ENCODE peak calls at places on chromosomes 12 and 14, in six cellular contexts. F is A549, J is WTC11, C is HepG2, U is H1, E is endothelial cell of umbilical vein. P is an unnamed sample.

GRCh38 chr14:23351681-23352505 is 794 bp downstream of the SLC22A17 start:
- DNase-seq in F (no peak), J (peak; percentile 54), C (no peak), U (peak; percentile 75), E (no peak), P (no peak)

GRCh38 chr14:102690509-102691286 is 86.6 kb upstream of the TRAF3 start:
- DNase-seq in F (peak; percentile 46), J (no peak), C (peak; percentile 74), U (no peak), E (no peak), P (no peak)

GRCh38 chr12:20369164-20370000 is 1.0 kb downstream of the PDE3A start:
- DNase-seq in F (peak; percentile 75), J (peak; percentile 72), C (no peak), U (peak; percentile 85), E (peak; percentile 85), P (no peak)

GRCh38 chr14:56555921-56556570 is 23.6 kb upstream of the TMEM260 start:
- DNase-seq in F (peak; percentile 58), J (no peak), C (peak; percentile 76), U (no peak), E (peak; percentile 46), P (peak; percentile 41)

GRCh38 chr14:70188292-70188607 is 501 bp downstream of the SLC8A3 start:
- DNase-seq in F (no peak), J (no peak), C (no peak), U (peak; percentile 70), E (peak; percentile 21), P (no peak)

GRCh38 chr14:25887251-25887908 is 710.5 kb downstream of the NOVA1 start:
- DNase-seq in F (no peak), J (no peak), C (no peak), U (no peak), E (peak; percentile 53), P (no peak)

GRCh38 chr14:35365130-35366047 is 39.2 kb downstream of the NFKBIA start:
- DNase-seq in F (peak; percentile 75), J (no peak), C (peak; percentile 98), U (no peak), E (peak; percentile 84), P (peak; percentile 36)

GRCh38 chr12:90987101-90987500 is 17.7 kb downstream of the EPYC start:
- DNase-seq in F (no peak), J (no peak), C (no peak), U (no peak), E (no peak), P (no peak)

GRCh38 chr14:96632363-96632758 is 130.2 kb downstream of the PAPOLA start:
- DNase-seq in F (no peak), J (no peak), C (no peak), U (no peak), E (no peak), P (no peak)

GRCh38 chr14:51603495-51603894 is 48.2 kb upstream of the FRMD6 start:
- DNase-seq in F (no peak), J (no peak), C (no peak), U (no peak), E (no peak), P (no peak)

GRCh38 chr14:21825147-21825743 is 151.6 kb upstream of the OR4E1 start:
- DNase-seq in F (peak; percentile 59), J (peak; percentile 63), C (peak; percentile 68), U (no peak), E (peak; percentile 37), P (peak; percentile 62)

GRCh38 chr14:68794130-68794855 is 1.4 kb upstream of the ZFP36L1 start:
- DNase-seq in F (peak; percentile 86), J (peak; percentile 37), C (peak; percentile 74), U (peak; percentile 55), E (peak; percentile 83), P (no peak)

GRCh38 chr14:53231166-53231565 is 78.0 kb upstream of the DDHD1 start:
- DNase-seq in F (no peak), J (no peak), C (no peak), U (no peak), E (no peak), P (no peak)

GRCh38 chr14:50615056-50615455 is 53.0 kb downstream of the SAV1 start:
- DNase-seq in F (no peak), J (no peak), C (peak; percentile 4), U (no peak), E (no peak), P (no peak)

GRCh38 chr14:74572829-74573360 is 39.1 kb downstream of the LTBP2 start:
- DNase-seq in F (no peak), J (no peak), C (no peak), U (no peak), E (peak; percentile 43), P (no peak)

GRCh38 chr14:104422301-104423223 is 157.0 kb upstream of the C14orf180 start:
- DNase-seq in F (no peak), J (no peak), C (no peak), U (no peak), E (no peak), P (no peak)

GRCh38 chr14:69013943-69014782 is 35.1 kb upstream of the ACTN1 start:
- DNase-seq in F (peak; percentile 86), J (peak; percentile 71), C (peak; percentile 88), U (no peak), E (peak; percentile 64), P (no peak)

GRCh38 chr12:104930388-104931326 is 27.4 kb downstream of the SLC41A2 start:
- DNase-seq in F (no peak), J (no peak), C (peak; percentile 3), U (no peak), E (peak; percentile 30), P (no peak)

GRCh38 chr12:116123511-116124258 is 153.8 kb downstream of the MED13L start:
- DNase-seq in F (peak; percentile 35), J (no peak), C (no peak), U (no peak), E (peak; percentile 84), P (peak; percentile 25)

GRCh38 chr14:39181693-39182047 is 6.6 kb downstream of the PNN start:
- DNase-seq in F (no peak), J (no peak), C (no peak), U (no peak), E (no peak), P (no peak)

GRCh38 chr12:9888665-9889273 is 7.5 kb downstream of the KLRF2 start:
- DNase-seq in F (no peak), J (no peak), C (no peak), U (no peak), E (no peak), P (no peak)

GRCh38 chr14:78836777-78837176 is 666.6 kb downstream of the NRXN3 start:
- DNase-seq in F (peak; percentile 76), J (peak; percentile 78), C (peak; percentile 37), U (peak; percentile 74), E (peak; percentile 57), P (peak; percentile 37)

GRCh38 chr14:81268016-81268416 is 47.3 kb upstream of the GTF2A1 start:
- DNase-seq in F (peak; percentile 31), J (no peak), C (peak; percentile 13), U (no peak), E (no peak), P (peak; percentile 61)

GRCh38 chr14:64865992-64866391 is 13.7 kb downstream of the SPTB start:
- DNase-seq in F (no peak), J (no peak), C (no peak), U (no peak), E (no peak), P (no peak)

GRCh38 chr12:38411426-38411825 is 94.9 kb downstream of the ALG10B start:
- DNase-seq in F (no peak), J (no peak), C (no peak), U (no peak), E (no peak), P (no peak)

GRCh38 chr14:104787736-104788532 is 7.6 kb downstream of the AKT1 start:
- DNase-seq in F (no peak), J (no peak), C (no peak), U (no peak), E (no peak), P (no peak)

GRCh38 chr12:52183544-52183910 is 8.3 kb downstream of the KRT80 start:
- DNase-seq in F (no peak), J (no peak), C (no peak), U (no peak), E (no peak), P (no peak)

GRCh38 chr12:1576410-1577240 is 17.8 kb downstream of the FBXL14 start:
- DNase-seq in F (no peak), J (no peak), C (no peak), U (no peak), E (no peak), P (peak; percentile 80)

GRCh38 chr14:95675486-95675885 is 10.7 kb upstream of the TCL1B start:
- DNase-seq in F (no peak), J (no peak), C (no peak), U (no peak), E (no peak), P (no peak)

GRCh38 chr12:97308576-97309198 is 153.9 kb upstream of the RMST start:
- DNase-seq in F (peak; percentile 68), J (no peak), C (peak; percentile 39), U (no peak), E (peak; percentile 77), P (peak; percentile 50)

DNA sequence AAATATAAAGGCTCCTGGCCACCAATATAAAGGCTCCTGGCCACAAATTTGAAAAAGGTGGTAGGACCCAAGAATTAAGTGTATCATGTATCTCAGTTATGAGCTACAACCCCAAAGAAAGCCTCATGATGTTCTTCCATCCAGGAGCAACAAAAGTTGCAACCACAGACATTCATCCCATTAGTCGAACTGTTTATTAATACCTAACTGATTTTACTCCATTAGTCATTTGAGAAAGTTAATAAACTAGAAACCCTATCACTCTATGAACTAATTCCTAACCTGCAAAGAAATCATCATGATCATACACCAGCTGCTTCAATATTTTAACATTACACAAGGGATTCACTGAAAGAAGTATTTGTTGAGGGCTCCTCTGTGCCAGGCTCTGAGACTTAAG is 253.2 kb upstream of the GRIP1 start:
- DNase-seq in F (no peak), J (no peak), C (no peak), U (no peak), E (no peak), P (no peak)
- TF ChIP-seq JUN in F (no peak), J (no peak), C (no peak), U (no peak), E (no peak), P (no peak)

DNA sequence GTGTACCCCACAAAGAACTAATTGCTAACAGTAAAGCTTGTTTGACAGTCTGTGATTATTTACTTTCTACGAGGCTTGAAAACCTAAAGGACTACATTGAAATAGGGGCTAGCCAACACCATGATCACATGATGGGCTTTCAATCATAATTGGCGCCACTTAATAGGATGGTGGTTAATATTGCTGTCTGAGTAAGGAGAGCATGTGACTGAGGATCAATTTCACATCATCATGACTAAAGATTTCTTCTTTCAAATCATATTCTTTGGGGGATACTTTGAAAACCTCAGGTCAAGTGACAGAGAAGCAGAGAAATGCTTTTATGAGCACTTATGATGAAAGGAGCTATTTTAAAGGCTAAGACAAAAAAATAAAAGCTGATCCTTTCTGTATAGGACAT is 42.9 kb upstream of the KRAS start:
- DNase-seq in F (no peak), J (no peak), C (no peak), U (no peak), E (no peak), P (no peak)
- TF ChIP-seq JUN in F (no peak), J (no peak), C (no peak), U (no peak), E (no peak), P (no peak)

GRCh38 chr12:2691340-2692111 is 103.2 kb upstream of the FKBP4 start:
- DNase-seq in F (no peak), J (peak; percentile 50), C (no peak), U (peak; percentile 81), E (no peak), P (no peak)
- TF ChIP-seq JUN in F (no peak), J (no peak), C (no peak), U (no peak), E (no peak), P (no peak)

GRCh38 chr12:50390284-50390683 is 6.1 kb downstream of the FAM186A start:
- DNase-seq in F (peak; percentile 69), J (no peak), C (peak; percentile 61), U (no peak), E (peak; percentile 83), P (no peak)
- TF ChIP-seq JUN in F (no peak), J (no peak), C (no peak), U (no peak), E (peak; percentile 86), P (no peak)